ENCODE peak calls at places on chromosomes 12 and 14, in nine cellular contexts. One of them, this sample, is unnamed.

GRCh38 chr12:19058235-19059021 is 71.1 kb upstream of the PLEKHA5 start:
- DNase-seq in A549: no peak
- DNase-seq in AG04450: no peak
- DNase-seq in H7: no peak
- DNase-seq in AG10803: peak
- DNase-seq in suprapubic skin: no peak
- DNase-seq in trophoblast cell: no peak
- DNase-seq in tibial artery: no peak
- DNase-seq in dorsolateral prefrontal cortex: no peak
- DNase-seq in this sample: no peak

GRCh38 chr12:113005759-113006158 is 27.4 kb downstream of the OAS2 start:
- DNase-seq in trophoblast cell: peak
- DNase-seq in suprapubic skin: no peak
- DNase-seq in H7: peak
- DNase-seq in A549: peak
- DNase-seq in tibial artery: no peak
- DNase-seq in AG04450: no peak
- DNase-seq in AG10803: peak
- DNase-seq in dorsolateral prefrontal cortex: no peak
- DNase-seq in this sample: no peak

GRCh38 chr12:121803861-121804416 is at the start of gene SETD1B:
- DNase-seq in tibial artery: no peak
- DNase-seq in dorsolateral prefrontal cortex: peak
- DNase-seq in trophoblast cell: peak
- DNase-seq in AG10803: peak
- DNase-seq in H7: peak
- DNase-seq in AG04450: no peak
- DNase-seq in A549: peak
- DNase-seq in suprapubic skin: peak
- DNase-seq in this sample: no peak

GRCh38 chr14:36718216-36718615 is 56.6 kb downstream of the PAX9 start:
- DNase-seq in suprapubic skin: no peak
- DNase-seq in H7: no peak
- DNase-seq in AG10803: no peak
- DNase-seq in AG04450: no peak
- DNase-seq in tibial artery: no peak
- DNase-seq in A549: no peak
- DNase-seq in dorsolateral prefrontal cortex: no peak
- DNase-seq in trophoblast cell: no peak
- DNase-seq in this sample: no peak

GRCh38 chr12:54853933-54854538 is at the start of gene MUCL1:
- DNase-seq in AG10803: peak
- DNase-seq in dorsolateral prefrontal cortex: no peak
- DNase-seq in suprapubic skin: no peak
- DNase-seq in AG04450: peak
- DNase-seq in trophoblast cell: peak
- DNase-seq in A549: peak
- DNase-seq in H7: peak
- DNase-seq in tibial artery: peak
- DNase-seq in this sample: peak

GRCh38 chr14:64774272-64774671 is 70.0 kb downstream of the PLEKHG3 start:
- DNase-seq in AG10803: no peak
- DNase-seq in dorsolateral prefrontal cortex: no peak
- DNase-seq in trophoblast cell: no peak
- DNase-seq in AG04450: no peak
- DNase-seq in tibial artery: no peak
- DNase-seq in A549: no peak
- DNase-seq in suprapubic skin: no peak
- DNase-seq in H7: no peak
- DNase-seq in this sample: no peak

GRCh38 chr12:120697344-120697743 is 10.4 kb downstream of the MLEC start:
- DNase-seq in AG10803: no peak
- DNase-seq in suprapubic skin: no peak
- DNase-seq in dorsolateral prefrontal cortex: no peak
- DNase-seq in tibial artery: no peak
- DNase-seq in H7: no peak
- DNase-seq in trophoblast cell: no peak
- DNase-seq in AG04450: no peak
- DNase-seq in A549: no peak
- DNase-seq in this sample: no peak

GRCh38 chr12:108967869-108968540 is 52.9 kb downstream of the SVOP start:
- DNase-seq in trophoblast cell: peak
- DNase-seq in suprapubic skin: no peak
- DNase-seq in tibial artery: no peak
- DNase-seq in A549: peak
- DNase-seq in dorsolateral prefrontal cortex: no peak
- DNase-seq in AG10803: no peak
- DNase-seq in H7: peak
- DNase-seq in AG04450: no peak
- DNase-seq in this sample: no peak

GRCh38 chr12:129193263-129193871 is 340.1 kb downstream of the GLT1D1 start:
- DNase-seq in AG04450: no peak
- DNase-seq in suprapubic skin: no peak
- DNase-seq in AG10803: no peak
- DNase-seq in H7: peak
- DNase-seq in A549: peak
- DNase-seq in tibial artery: no peak
- DNase-seq in dorsolateral prefrontal cortex: no peak
- DNase-seq in trophoblast cell: peak
- DNase-seq in this sample: peak

GRCh38 chr14:73749706-73750105 is 35.5 kb upstream of the PNMA1 start:
- DNase-seq in dorsolateral prefrontal cortex: no peak
- DNase-seq in AG10803: no peak
- DNase-seq in AG04450: no peak
- DNase-seq in trophoblast cell: peak
- DNase-seq in H7: no peak
- DNase-seq in A549: no peak
- DNase-seq in suprapubic skin: no peak
- DNase-seq in tibial artery: no peak
- DNase-seq in this sample: no peak

GRCh38 chr12:52372216-52373154 is 5.2 kb upstream of the KRT85 start:
- DNase-seq in AG10803: peak
- DNase-seq in H7: peak
- DNase-seq in trophoblast cell: peak
- DNase-seq in A549: peak
- DNase-seq in suprapubic skin: peak
- DNase-seq in dorsolateral prefrontal cortex: peak
- DNase-seq in AG04450: peak
- DNase-seq in tibial artery: peak
- DNase-seq in this sample: peak

GRCh38 chr14:77529213-77529612 is 30.6 kb upstream of the ISM2 start:
- DNase-seq in AG10803: no peak
- DNase-seq in A549: no peak
- DNase-seq in AG04450: peak
- DNase-seq in trophoblast cell: peak
- DNase-seq in dorsolateral prefrontal cortex: no peak
- DNase-seq in suprapubic skin: no peak
- DNase-seq in H7: no peak
- DNase-seq in tibial artery: no peak
- DNase-seq in this sample: no peak

GRCh38 chr14:103354141-103354540 is 20.1 kb downstream of the EIF5 start:
- DNase-seq in H7: no peak
- DNase-seq in AG04450: no peak
- DNase-seq in suprapubic skin: no peak
- DNase-seq in trophoblast cell: no peak
- DNase-seq in dorsolateral prefrontal cortex: no peak
- DNase-seq in tibial artery: no peak
- DNase-seq in A549: no peak
- DNase-seq in AG10803: no peak
- DNase-seq in this sample: no peak

GRCh38 chr12:95733156-95733825 is 57.3 kb downstream of the NTN4 start:
- DNase-seq in tibial artery: no peak
- DNase-seq in dorsolateral prefrontal cortex: no peak
- DNase-seq in suprapubic skin: no peak
- DNase-seq in AG10803: peak
- DNase-seq in A549: peak
- DNase-seq in AG04450: peak
- DNase-seq in trophoblast cell: no peak
- DNase-seq in H7: no peak
- DNase-seq in this sample: no peak

GRCh38 chr12:78402366-78403134 is 462.0 kb upstream of the SYT1 start:
- DNase-seq in dorsolateral prefrontal cortex: peak
- DNase-seq in H7: no peak
- DNase-seq in A549: no peak
- DNase-seq in trophoblast cell: no peak
- DNase-seq in tibial artery: no peak
- DNase-seq in AG04450: no peak
- DNase-seq in AG10803: peak
- DNase-seq in suprapubic skin: no peak
- DNase-seq in this sample: no peak

GRCh38 chr14:75689012-75689411 is 28.0 kb downstream of the TTLL5 start:
- DNase-seq in tibial artery: peak
- DNase-seq in H7: no peak
- DNase-seq in AG04450: no peak
- DNase-seq in trophoblast cell: no peak
- DNase-seq in dorsolateral prefrontal cortex: no peak
- DNase-seq in A549: no peak
- DNase-seq in AG10803: peak
- DNase-seq in suprapubic skin: no peak
- DNase-seq in this sample: no peak

GRCh38 chr12:34290191-34290995 is 268.1 kb downstream of the ALG10 start:
- DNase-seq in H7: no peak
- DNase-seq in A549: no peak
- DNase-seq in AG10803: no peak
- DNase-seq in tibial artery: no peak
- DNase-seq in suprapubic skin: no peak
- DNase-seq in AG04450: no peak
- DNase-seq in trophoblast cell: no peak
- DNase-seq in dorsolateral prefrontal cortex: no peak
- DNase-seq in this sample: no peak

GRCh38 chr12:105107176-105107496 is 395 bp upstream of the WASHC4 start:
- DNase-seq in H7: no peak
- DNase-seq in AG04450: no peak
- DNase-seq in suprapubic skin: no peak
- DNase-seq in trophoblast cell: no peak
- DNase-seq in A549: peak
- DNase-seq in AG10803: peak
- DNase-seq in tibial artery: no peak
- DNase-seq in dorsolateral prefrontal cortex: no peak
- DNase-seq in this sample: no peak
- H3K4me3 ChIP-seq in H7: peak
- H3K4me3 ChIP-seq in AG04450: peak
- H3K4me3 ChIP-seq in suprapubic skin: peak
- H3K4me3 ChIP-seq in trophoblast cell: peak
- H3K4me3 ChIP-seq in A549: peak
- H3K4me3 ChIP-seq in AG10803: peak
- H3K4me3 ChIP-seq in tibial artery: peak
- H3K4me3 ChIP-seq in dorsolateral prefrontal cortex: peak
- H3K4me3 ChIP-seq in this sample: peak

DNA sequence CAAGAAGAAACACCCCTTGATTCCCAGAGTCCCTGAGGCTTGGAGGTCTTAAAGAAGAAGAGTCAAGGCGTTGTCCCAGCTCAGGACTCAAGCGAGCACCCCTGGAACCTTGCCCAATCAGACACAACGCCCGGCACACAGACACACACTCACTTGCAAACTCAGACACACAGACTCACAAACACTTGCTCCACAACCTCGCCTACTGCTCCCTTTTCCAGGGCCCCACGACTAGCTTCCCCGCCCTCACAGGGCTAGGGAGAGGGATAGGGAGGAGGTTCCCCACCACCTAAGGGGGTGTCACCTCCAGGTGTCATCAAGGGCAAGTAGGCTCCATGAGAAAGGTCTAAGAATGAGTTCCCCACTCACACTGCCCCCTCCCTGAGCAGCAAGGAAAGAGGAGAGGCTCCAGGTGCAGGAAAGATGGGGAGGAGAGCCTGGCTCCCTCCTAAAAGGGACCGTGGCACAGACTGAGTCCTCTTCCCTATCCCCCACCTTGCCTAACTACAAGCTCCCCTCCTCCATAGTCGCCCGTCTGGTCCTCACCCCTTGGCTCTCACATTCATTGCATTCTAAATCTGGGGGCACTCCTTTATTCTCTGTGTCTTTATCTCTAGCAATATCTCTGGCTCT is 717 bp downstream of the WNT10B start:
- DNase-seq in dorsolateral prefrontal cortex: no peak
- DNase-seq in AG10803: no peak
- DNase-seq in tibial artery: no peak
- DNase-seq in A549: no peak
- DNase-seq in AG04450: no peak
- DNase-seq in trophoblast cell: no peak
- DNase-seq in suprapubic skin: no peak
- DNase-seq in H7: peak
- DNase-seq in this sample: no peak
- H3K4me3 ChIP-seq in dorsolateral prefrontal cortex: peak
- H3K4me3 ChIP-seq in AG10803: peak
- H3K4me3 ChIP-seq in tibial artery: peak
- H3K4me3 ChIP-seq in A549: peak
- H3K4me3 ChIP-seq in AG04450: no peak
- H3K4me3 ChIP-seq in trophoblast cell: no peak
- H3K4me3 ChIP-seq in suprapubic skin: peak
- H3K4me3 ChIP-seq in H7: peak
- H3K4me3 ChIP-seq in this sample: peak

GRCh38 chr12:27300251-27300650 is 32.4 kb upstream of the BMAL2 start:
- DNase-seq in tibial artery: no peak
- DNase-seq in suprapubic skin: no peak
- DNase-seq in A549: no peak
- DNase-seq in AG10803: no peak
- DNase-seq in trophoblast cell: no peak
- DNase-seq in AG04450: no peak
- DNase-seq in H7: no peak
- DNase-seq in dorsolateral prefrontal cortex: no peak
- DNase-seq in this sample: no peak

GRCh38 chr12:27305673-27306504 is 26.7 kb upstream of the BMAL2 start:
- DNase-seq in dorsolateral prefrontal cortex: no peak
- DNase-seq in A549: peak
- DNase-seq in AG10803: peak
- DNase-seq in AG04450: no peak
- DNase-seq in tibial artery: no peak
- DNase-seq in suprapubic skin: no peak
- DNase-seq in trophoblast cell: peak
- DNase-seq in H7: peak
- DNase-seq in this sample: peak

GRCh38 chr12:27309293-27309994 is 23.2 kb upstream of the BMAL2 start:
- DNase-seq in trophoblast cell: no peak
- DNase-seq in dorsolateral prefrontal cortex: no peak
- DNase-seq in AG10803: no peak
- DNase-seq in AG04450: no peak
- DNase-seq in A549: no peak
- DNase-seq in suprapubic skin: no peak
- DNase-seq in H7: no peak
- DNase-seq in tibial artery: no peak
- DNase-seq in this sample: no peak

GRCh38 chr12:27303139-27304111 is 29.2 kb upstream of the BMAL2 start:
- DNase-seq in dorsolateral prefrontal cortex: no peak
- DNase-seq in H7: no peak
- DNase-seq in A549: peak
- DNase-seq in AG10803: no peak
- DNase-seq in trophoblast cell: no peak
- DNase-seq in tibial artery: no peak
- DNase-seq in suprapubic skin: no peak
- DNase-seq in AG04450: no peak
- DNase-seq in this sample: no peak

GRCh38 chr12:27304856-27305255 is 27.8 kb upstream of the BMAL2 start:
- DNase-seq in A549: no peak
- DNase-seq in tibial artery: no peak
- DNase-seq in trophoblast cell: no peak
- DNase-seq in AG04450: no peak
- DNase-seq in H7: no peak
- DNase-seq in dorsolateral prefrontal cortex: no peak
- DNase-seq in AG10803: no peak
- DNase-seq in suprapubic skin: no peak
- DNase-seq in this sample: no peak
- H3K4me3 ChIP-seq in A549: no peak
- H3K4me3 ChIP-seq in tibial artery: no peak
- H3K4me3 ChIP-seq in trophoblast cell: no peak
- H3K4me3 ChIP-seq in AG04450: no peak
- H3K4me3 ChIP-seq in H7: no peak
- H3K4me3 ChIP-seq in dorsolateral prefrontal cortex: no peak
- H3K4me3 ChIP-seq in AG10803: no peak
- H3K4me3 ChIP-seq in suprapubic skin: no peak
- H3K4me3 ChIP-seq in this sample: no peak

GRCh38 chr14:56816575-56817391 is 6.5 kb upstream of the OTX2 start:
- DNase-seq in AG04450: no peak
- DNase-seq in suprapubic skin: no peak
- DNase-seq in H7: peak
- DNase-seq in A549: no peak
- DNase-seq in tibial artery: no peak
- DNase-seq in trophoblast cell: peak
- DNase-seq in AG10803: no peak
- DNase-seq in dorsolateral prefrontal cortex: peak
- DNase-seq in this sample: no peak
- H3K4me3 ChIP-seq in AG04450: no peak
- H3K4me3 ChIP-seq in suprapubic skin: no peak
- H3K4me3 ChIP-seq in H7: peak
- H3K4me3 ChIP-seq in A549: no peak
- H3K4me3 ChIP-seq in tibial artery: no peak
- H3K4me3 ChIP-seq in trophoblast cell: no peak
- H3K4me3 ChIP-seq in AG10803: no peak
- H3K4me3 ChIP-seq in dorsolateral prefrontal cortex: no peak
- H3K4me3 ChIP-seq in this sample: no peak